ENCODE peak calls at places on chromosome 4, in five cellular contexts. E is left ventricle myocardium superior, Z is aorta, V is C1 segment of cervical spinal cord, D is EL. F is an unnamed sample.

GRCh38 chr4:121199742-121200561 is 35.8 kb upstream of the TNIP3 start:
- DNase-seq in E (no peak), Z (no peak), D (no peak), V (no peak), F (no peak)

GRCh38 chr4:165208741-165209388 is 1.5 kb downstream of the KLHL2 start:
- DNase-seq in Z (no peak), V (peak), D (no peak), E (no peak), F (no peak)

GRCh38 chr4:67288964-67289363 is 256.3 kb downstream of the CENPC start:
- DNase-seq in D (peak), V (no peak), E (no peak), Z (no peak), F (no peak)

GRCh38 chr4:81207793-81208192 is 7.2 kb downstream of the PRKG2 start:
- DNase-seq in V (no peak), D (peak), Z (no peak), E (no peak), F (no peak)

GRCh38 chr4:113083346-113083745 is 33.9 kb downstream of the ANK2 start:
- DNase-seq in D (no peak), V (no peak), Z (no peak), E (no peak), F (no peak)

GRCh38 chr4:80361329-80361900 is 25.9 kb downstream of the CFAP299 start:
- DNase-seq in D (peak), V (no peak), E (no peak), Z (no peak), F (no peak)

GRCh38 chr4:102869569-102870227 is 906 bp downstream of the CISD2 start:
- DNase-seq in Z (peak), D (no peak), E (no peak), V (peak), F (no peak)

GRCh38 chr4:129358571-129358970 is 262.6 kb downstream of the C4orf33 start:
- DNase-seq in D (peak), V (no peak), E (no peak), Z (no peak), F (no peak)

GRCh38 chr4:72896515-72896914 is 173.0 kb downstream of the COX18 start:
- DNase-seq in D (peak), E (no peak), Z (no peak), V (no peak), F (no peak)

GRCh38 chr4:174714393-174715211 is 114.4 kb downstream of the GLRA3 start:
- DNase-seq in E (no peak), Z (no peak), V (no peak), D (peak), F (no peak)

GRCh38 chr4:6362896-6363295 is 93.2 kb downstream of the WFS1 start:
- DNase-seq in E (peak), Z (no peak), D (peak), V (no peak), F (no peak)

GRCh38 chr4:88018471-88018870 is 11.0 kb downstream of the PKD2 start:
- DNase-seq in V (no peak), D (peak), Z (peak), E (peak), F (no peak)

GRCh38 chr4:173765731-173766130 is 235.7 kb upstream of the HAND2 start:
- DNase-seq in D (no peak), Z (no peak), E (no peak), V (no peak), F (no peak)

GRCh38 chr4:149634368-149634767 is 181.3 kb downstream of the IQCM start:
- DNase-seq in Z (no peak), D (no peak), V (no peak), E (no peak), F (no peak)

GRCh38 chr4:186144180-186144579 is 39.7 kb downstream of the FAM149A start:
- DNase-seq in V (peak), D (peak), Z (peak), E (no peak), F (no peak)

GRCh38 chr4:139560396-139561084 is 4.5 kb upstream of the SETD7 start:
- DNase-seq in E (no peak), V (no peak), Z (no peak), D (no peak), F (no peak)

GRCh38 chr4:95059630-95060029 is 301.9 kb downstream of the BMPR1B start:
- DNase-seq in V (no peak), D (no peak), E (no peak), Z (no peak), F (no peak)

GRCh38 chr4:29653221-29653620 is 1066.9 kb upstream of the PCDH7 start:
- DNase-seq in D (no peak), V (no peak), E (no peak), Z (no peak), F (no peak)

GRCh38 chr4:105634402-105634801 is 74.1 kb downstream of the INTS12 start:
- DNase-seq in Z (no peak), E (no peak), D (no peak), V (no peak), F (no peak)

GRCh38 chr4:76053730-76054129 is 17.9 kb upstream of the CXCL11 start:
- DNase-seq in Z (no peak), V (no peak), E (no peak), D (no peak), F (no peak)

GRCh38 chr4:169795585-169795984 is 37.8 kb upstream of the HPF1 start:
- DNase-seq in D (peak), Z (no peak), V (no peak), E (no peak), F (no peak)

GRCh38 chr4:132642196-132642817 is 506.8 kb upstream of the PCDH10 start:
- DNase-seq in E (no peak), Z (no peak), D (peak), V (no peak), F (no peak)

GRCh38 chr4:38367642-38368189 is 296.3 kb upstream of the KLF3 start:
- DNase-seq in Z (no peak), E (no peak), D (no peak), V (no peak), F (no peak)

GRCh38 chr4:161189286-161190134 is 974.3 kb downstream of the FSTL5 start:
- DNase-seq in E (no peak), V (no peak), D (no peak), Z (no peak), F (no peak)

GRCh38 chr4:95998311-95998710 is 158.4 kb downstream of the PDHA2 start:
- DNase-seq in Z (no peak), D (no peak), E (no peak), V (no peak), F (no peak)

GRCh38 chr4:25002679-25003078 is 28.1 kb downstream of the LGI2 start:
- DNase-seq in E (no peak), Z (no peak), V (no peak), D (no peak), F (no peak)

GRCh38 chr4:3013839-3014350 is 50.5 kb downstream of the GRK4 start:
- DNase-seq in Z (no peak), V (no peak), E (no peak), D (no peak), F (peak)

GRCh38 chr4:84231539-84232055 is 267.5 kb downstream of the NKX6-1 start:
- DNase-seq in D (no peak), Z (no peak), E (no peak), V (no peak), F (no peak)

GRCh38 chr4:125719987-125720386 is 405.2 kb downstream of the FAT4 start:
- DNase-seq in E (no peak), V (no peak), D (peak), Z (no peak), F (no peak)

F was measured in right lobe of liver.